ENCODE peak calls at places on chromosome 19, in seven cellular contexts. Y, Q, S, W, K, U and X are unnamed samples.

GRCh38 chr19:35266149-35266903 is 2.4 kb upstream of the USF2 start:
- DNase-seq in Y (no peak), Q (no peak), S (no peak), W (no peak), K (no peak), U (no peak), X (no peak)

GRCh38 chr19:54871713-54872112 is 2.3 kb upstream of the FCAR start:
- DNase-seq in Y (no peak), Q (no peak), S (no peak), W (no peak), K (no peak), U (no peak), X (no peak)

GRCh38 chr19:41263042-41263849 is 926 bp upstream of the HNRNPUL1 start:
- DNase-seq in Y (no peak), Q (peak; percentile 46), S (peak; percentile 26), W (peak; percentile 58), K (peak; percentile 67), U (peak; percentile 31), X (peak; percentile 81)

GRCh38 chr19:30498707-30499106 is 126.5 kb downstream of the ZNF536 start:
- DNase-seq in Y (no peak), Q (peak; percentile 24), S (no peak), W (no peak), K (no peak), U (no peak), X (no peak)

GRCh38 chr19:46309056-46309455 is 12.2 kb downstream of the HIF3A start:
- DNase-seq in Y (no peak), Q (no peak), S (no peak), W (no peak), K (no peak), U (no peak), X (no peak)

GRCh38 chr19:48190288-48191284 is 20.1 kb downstream of the ZSWIM9 start:
- DNase-seq in Y (peak; percentile 50), Q (peak; percentile 42), S (no peak), W (peak; percentile 89), K (no peak), U (peak; percentile 52), X (no peak)

GRCh38 chr19:40502081-40502480 is 35.3 kb downstream of the SPTBN4 start:
- DNase-seq in Y (no peak), Q (no peak), S (no peak), W (no peak), K (no peak), U (no peak), X (no peak)

GRCh38 chr19:24099829-24100228 is 12.8 kb downstream of the ZNF254 start:
- DNase-seq in Y (no peak), Q (no peak), S (no peak), W (no peak), K (no peak), U (no peak), X (no peak)

GRCh38 chr19:39083983-39084731 is at the start of gene ACP7:
- DNase-seq in Y (no peak), Q (no peak), S (no peak), W (no peak), K (no peak), U (no peak), X (no peak)